ENCODE peak calls at places on chromosomes 1 and 21, in five cellular contexts. W is kidney epithelial cell; P is body of pancreas; C is hepatocyte; U is CD8-positive, alpha-beta T cell. V is an unnamed sample.

GRCh38 chr21:33767236-33767635 is 124.9 kb downstream of the ITSN1 start:
- DNase-seq in W (peak; percentile 59), P (no peak), C (no peak), U (no peak), V (no peak)

GRCh38 chr1:155909894-155910293 is 1.3 kb downstream of the RIT1 start:
- DNase-seq in W (no peak), P (no peak), C (peak; percentile 50), U (no peak), V (no peak)

GRCh38 chr21:41768371-41769042 is 1.7 kb upstream of the RIPK4 start:
- DNase-seq in W (peak; percentile 64), P (peak; percentile 83), C (peak; percentile 93), U (no peak), V (no peak)

GRCh38 chr1:212291505-212292134 is 6.4 kb downstream of the PPP2R5A start:
- DNase-seq in W (no peak), P (no peak), C (peak; percentile 71), U (no peak), V (no peak)

GRCh38 chr1:93446837-93447451 is 974 bp upstream of the FNBP1L start:
- DNase-seq in W (no peak), P (peak; percentile 73), C (peak; percentile 24), U (no peak), V (no peak)

GRCh38 chr1:218735436-218735835 is 390.3 kb downstream of the TGFB2 start:
- DNase-seq in W (no peak), P (no peak), C (no peak), U (no peak), V (no peak)

GRCh38 chr1:185398022-185398421 is 81.0 kb upstream of the IVNS1ABP start:
- DNase-seq in W (no peak), P (no peak), C (no peak), U (no peak), V (no peak)

GRCh38 chr1:22252248-22252647 is 109.4 kb upstream of the WNT4 start:
- DNase-seq in W (no peak), P (no peak), C (no peak), U (no peak), V (no peak)

DNA sequence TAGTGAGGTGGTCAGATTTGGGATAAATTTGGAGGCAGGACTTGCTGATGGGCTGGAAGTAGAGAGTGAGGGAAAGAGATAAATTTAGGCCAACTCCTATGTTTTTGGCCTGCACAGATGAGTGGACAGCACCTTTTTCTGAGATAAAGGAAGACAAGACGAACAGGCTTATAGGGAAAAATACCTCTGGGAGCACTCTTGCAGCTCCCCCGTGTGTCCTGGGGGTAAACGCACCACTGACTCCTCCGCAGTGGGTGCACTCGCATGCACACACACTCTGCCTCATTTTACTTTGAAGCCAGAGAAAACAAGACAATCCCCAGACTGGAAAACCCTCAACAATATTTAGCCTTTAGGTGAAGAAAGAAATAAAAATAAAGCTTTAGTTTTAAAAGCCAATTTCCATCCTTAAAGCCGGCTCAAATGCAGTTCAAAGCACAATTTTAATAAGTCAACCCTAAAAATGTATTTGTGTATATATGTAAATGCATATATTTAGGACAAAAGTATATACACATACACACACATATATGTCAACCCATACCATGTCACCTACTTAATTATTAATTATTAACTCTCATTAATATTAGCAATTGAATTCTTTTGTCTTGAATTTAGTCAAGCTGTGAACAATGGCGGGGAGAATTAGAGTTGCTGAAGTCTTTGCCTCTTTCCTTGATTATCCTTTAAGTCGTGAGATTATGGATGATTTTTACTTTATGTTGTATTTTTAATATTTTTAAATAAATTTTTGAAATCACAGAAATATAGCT is 341.8 kb downstream of the ZNF326 start:
- DNase-seq in W (no peak), P (no peak), C (no peak), U (no peak), V (no peak)
- TF ChIP-seq CTCF in W (no peak), P (no peak), C (no peak), U (no peak), V (no peak)

GRCh38 chr21:37783016-37783415 is 133.2 kb downstream of the KCNJ6 start:
- DNase-seq in W (no peak), P (no peak), C (no peak), U (no peak), V (no peak)
- TF ChIP-seq CTCF in W (no peak), P (no peak), C (no peak), U (no peak), V (no peak)

DNA sequence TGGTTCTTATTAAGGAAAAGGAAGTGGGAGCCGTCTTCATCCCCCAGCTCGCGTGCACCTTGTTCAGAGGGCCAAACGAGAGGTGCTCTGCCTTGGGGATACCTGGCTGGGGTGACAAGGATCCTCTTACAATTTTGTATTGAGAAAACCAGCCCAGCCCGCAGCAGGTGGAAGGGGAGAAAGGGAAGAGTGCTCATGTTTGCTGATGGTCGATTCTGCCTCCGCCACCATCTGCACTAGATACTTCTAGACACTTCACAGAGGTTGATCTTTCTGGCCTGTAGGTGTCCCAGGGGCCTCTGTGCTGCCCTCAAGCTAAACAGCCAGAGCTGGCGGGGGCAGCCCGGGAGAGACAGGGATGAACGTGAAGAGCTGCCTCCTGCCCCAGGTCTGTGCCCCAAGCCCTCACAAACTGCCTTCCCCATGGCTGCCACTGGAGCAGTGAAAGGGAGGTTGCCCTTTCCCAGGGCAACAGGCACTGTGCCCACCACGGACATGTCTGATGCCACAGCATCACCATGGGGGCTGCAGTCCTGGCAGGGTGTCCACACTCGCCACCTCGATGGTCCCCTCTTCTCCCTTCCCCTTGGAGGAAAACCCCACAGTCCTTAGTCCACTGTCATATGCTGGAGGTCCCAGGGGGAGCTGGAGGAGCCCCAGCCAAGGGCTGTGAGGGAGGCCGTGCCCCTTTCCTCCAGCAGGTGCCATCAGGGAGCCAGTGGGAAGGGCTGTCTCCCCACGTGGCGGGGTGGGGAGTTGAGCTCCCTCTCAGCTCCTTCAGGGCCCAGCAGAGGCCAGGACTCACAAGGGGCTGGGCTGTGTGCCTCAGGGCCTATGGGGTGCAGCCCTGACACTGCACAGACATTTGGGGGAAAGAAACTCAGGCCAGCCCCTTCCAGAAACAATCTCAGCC is 8.1 kb downstream of the ADPRS start:
- DNase-seq in W (no peak), P (no peak), C (peak; percentile 44), U (no peak), V (no peak)
- TF ChIP-seq CTCF in W (peak; percentile 41), P (no peak), C (peak; percentile 26), U (no peak), V (no peak)

GRCh38 chr1:200302192-200302892 is 107.5 kb downstream of the ZNF281 start:
- DNase-seq in W (no peak), P (peak; percentile 51), C (peak; percentile 53), U (peak; percentile 56), V (no peak)
- TF ChIP-seq CTCF in W (no peak), P (peak; percentile 17), C (no peak), U (no peak), V (no peak)

DNA sequence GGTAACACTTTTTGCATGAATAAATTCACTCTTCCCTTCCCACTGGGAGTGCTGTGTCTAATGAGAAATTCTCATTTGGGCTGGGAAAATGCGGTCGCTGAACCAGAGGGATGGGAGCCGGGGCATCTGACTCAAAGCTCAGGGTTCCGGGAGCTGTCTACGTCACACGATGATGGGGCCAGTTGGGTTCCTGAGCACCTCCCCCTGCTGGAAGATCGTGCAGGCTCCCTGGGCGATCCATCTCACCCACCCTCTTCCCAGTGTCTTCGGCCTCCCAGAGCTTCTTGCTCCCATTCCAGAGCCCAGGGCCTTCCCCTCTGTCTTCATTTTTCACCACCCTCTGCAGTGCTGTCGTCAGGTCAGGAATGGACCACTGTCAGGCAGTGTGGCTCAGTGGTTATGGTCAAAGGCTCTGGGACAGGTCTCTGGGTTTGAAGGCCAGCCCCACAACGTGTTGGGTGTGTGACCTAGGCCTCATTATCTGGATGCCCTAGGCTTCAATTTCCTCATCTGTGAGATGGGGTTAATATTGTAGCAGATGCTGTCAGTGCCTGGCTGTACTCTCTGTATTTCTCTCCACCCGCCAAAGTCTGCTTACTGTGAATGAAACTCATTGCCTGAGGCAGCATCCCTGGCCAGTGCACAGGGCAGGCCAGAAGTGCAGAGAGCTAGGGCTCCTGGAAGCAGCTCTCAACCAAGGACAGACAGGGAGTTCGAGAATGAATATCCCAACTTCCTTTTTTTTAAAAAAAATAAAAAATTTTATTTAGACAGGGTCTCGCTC is 31.8 kb downstream of the IGSF21 start:
- DNase-seq in W (no peak), P (no peak), C (no peak), U (no peak), V (no peak)
- TF ChIP-seq CTCF in W (no peak), P (no peak), C (no peak), U (no peak), V (no peak)